ENCODE peak calls at places on chromosome 22, in seven cellular contexts. M is psoas muscle, T is SK-N-MC, R is hepatocyte, A is Panc1, Y is brain microvascular endothelial cell, Q is fibroblast of lung. U is an unnamed sample.

GRCh38 chr22:19325296-19325950 is 33.9 kb upstream of the CLTCL1 start:
- DNase-seq in M (no peak), Q (peak; percentile 48), T (no peak), R (no peak), A (no peak), Y (peak; percentile 25), U (no peak)

GRCh38 chr22:41524809-41525449 is 19.3 kb downstream of the POLR3H start:
- DNase-seq in M (peak; percentile 41), Y (peak; percentile 37), A (no peak), R (no peak), Q (no peak), T (no peak), U (no peak)

GRCh38 chr22:45226681-45227186 is 14.0 kb downstream of the KIAA0930 start:
- DNase-seq in T (no peak), A (no peak), Y (no peak), R (no peak), M (no peak), Q (no peak), U (no peak)

GRCh38 chr22:23908561-23909205 is 14.5 kb downstream of the MIF start:
- DNase-seq in M (no peak), Q (no peak), Y (no peak), R (no peak), T (peak; percentile 26), A (no peak), U (no peak)

GRCh38 chr22:49795521-49795920 is 32.2 kb downstream of the BRD1 start:
- DNase-seq in R (no peak), M (no peak), A (no peak), Q (no peak), Y (no peak), T (no peak), U (no peak)

GRCh38 chr22:37659897-37660708 is 1.6 kb downstream of the PDXP start:
- DNase-seq in Q (no peak), Y (no peak), R (no peak), T (no peak), M (no peak), A (no peak), U (no peak)

GRCh38 chr22:17941501-17942406 is 82.6 kb downstream of the MICAL3 start:
- DNase-seq in M (peak; percentile 40), A (no peak), Y (no peak), T (no peak), R (no peak), Q (no peak), U (no peak)

GRCh38 chr22:33757443-33758124 is 162.7 kb downstream of the LARGE1 start:
- DNase-seq in T (no peak), R (no peak), Q (no peak), Y (no peak), A (no peak), M (no peak), U (no peak)

GRCh38 chr22:48103126-48103875 is 1340.9 kb downstream of the TBC1D22A start:
- DNase-seq in R (no peak), Q (no peak), A (no peak), M (no peak), Y (no peak), T (no peak), U (no peak)

GRCh38 chr22:26086359-26086758 is 82.9 kb upstream of the SEZ6L start:
- DNase-seq in Y (no peak), R (no peak), A (no peak), T (no peak), Q (no peak), M (no peak), U (no peak)

GRCh38 chr22:33919591-33920501 is at the start of gene LARGE1:
- DNase-seq in T (no peak), R (peak; percentile 76), Q (peak; percentile 29), M (peak; percentile 45), Y (no peak), A (no peak), U (peak; percentile 37)

GRCh38 chr22:39275814-39276443 is 31.1 kb upstream of the PDGFB start:
- DNase-seq in Y (no peak), A (no peak), Q (no peak), R (no peak), T (no peak), M (no peak), U (no peak)

GRCh38 chr22:48802576-48802975 is 1025.1 kb downstream of the BRD1 start:
- DNase-seq in T (no peak), A (no peak), Q (no peak), R (no peak), M (no peak), Y (no peak), U (no peak)

GRCh38 chr22:37244114-37244921 is at the start of gene RAC2:
- DNase-seq in T (no peak), R (peak; percentile 64), Q (peak; percentile 41), A (no peak), M (peak; percentile 60), Y (peak; percentile 36), U (peak; percentile 74)

GRCh38 chr22:42856179-42856864 is 751 bp downstream of the ARFGAP3 start:
- DNase-seq in Q (peak; percentile 36), R (peak; percentile 76), T (no peak), M (peak; percentile 73), Y (no peak), A (no peak), U (peak; percentile 15)

GRCh38 chr22:50190182-50190951 is 4.7 kb downstream of the TRABD start:
- DNase-seq in A (no peak), Y (no peak), M (peak; percentile 80), Q (peak; percentile 61), R (peak; percentile 84), T (no peak), U (peak; percentile 81)

GRCh38 chr22:37747715-37748100 is 50.9 kb downstream of the TRIOBP start:
- DNase-seq in Q (no peak), R (no peak), Y (no peak), A (no peak), T (no peak), M (no peak), U (no peak)

GRCh38 chr22:30874431-30875370 is 93.9 kb downstream of the MORC2 start:
- DNase-seq in Y (no peak), Q (no peak), R (no peak), M (no peak), A (no peak), T (no peak), U (no peak)

GRCh38 chr22:36323855-36324331 is 63.9 kb downstream of the MYH9 start:
- DNase-seq in Y (peak; percentile 59), A (no peak), Q (peak; percentile 66), R (no peak), T (no peak), M (peak; percentile 73), U (no peak)

GRCh38 chr22:26592368-26593015 is 2.6 kb upstream of the TPST2 start:
- DNase-seq in Y (no peak), M (no peak), A (no peak), T (no peak), Q (no peak), R (no peak), U (no peak)

GRCh38 chr22:29352778-29353177 is 35.6 kb downstream of the AP1B1 start:
- DNase-seq in M (no peak), A (no peak), R (no peak), Q (no peak), Y (no peak), T (no peak), U (no peak)
- H3K36me3 ChIP-seq in M (peaks cover 6% of the 10 kb centered on the region), A (peaks cover 5% of the 10 kb centered on the region), R (no peaks in the 10 kb centered on the region), Q (peaks cover 24% of the 10 kb centered on the region), Y (peaks cover 66% of the 10 kb centered on the region), T (peaks cover 60% of the 10 kb centered on the region), U (peaks cover 20% of the 10 kb centered on the region)

DNA sequence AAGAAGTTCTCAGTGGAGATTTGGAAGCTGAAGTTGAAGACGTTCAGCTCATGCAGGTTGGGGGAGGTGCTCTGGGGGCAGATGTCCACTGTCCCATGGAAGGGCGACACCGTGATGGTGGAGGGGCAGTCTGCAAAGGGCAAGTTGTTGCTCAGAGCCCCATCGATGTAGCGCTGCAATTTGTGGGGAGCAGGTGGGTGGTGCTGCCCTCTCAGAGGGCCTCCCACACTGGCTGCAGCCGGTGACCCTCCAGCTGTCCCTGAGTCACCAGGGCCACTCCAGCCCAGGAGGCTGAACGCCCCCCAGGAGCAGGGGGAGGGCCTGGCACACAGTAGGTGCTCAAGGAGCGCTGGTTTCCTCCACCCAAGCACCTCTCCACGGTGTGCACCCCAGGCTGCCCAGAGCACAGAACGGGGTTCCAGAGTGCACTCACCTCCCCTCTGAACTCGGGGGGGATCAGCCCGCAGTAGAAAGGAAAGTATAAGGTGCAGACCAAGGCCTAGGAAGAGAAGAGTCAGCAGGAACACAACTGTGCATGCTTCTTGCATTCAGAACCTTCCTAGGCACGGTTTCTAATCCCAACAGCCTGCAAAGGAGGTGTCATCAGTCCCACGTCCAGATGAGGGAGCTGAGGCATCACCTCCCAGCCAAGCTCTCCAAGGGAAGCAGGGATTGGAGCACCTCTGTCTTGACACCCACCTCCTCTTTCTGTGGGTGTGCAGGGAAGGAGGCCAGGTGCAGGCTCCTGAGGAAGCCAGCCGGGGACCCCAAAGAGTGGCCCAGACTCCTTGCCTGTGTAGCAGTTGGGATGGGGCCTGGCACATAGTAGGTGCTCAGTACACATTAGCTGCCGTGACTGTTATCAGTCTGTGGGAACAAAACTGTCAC is 2.2 kb downstream of the PNPLA5 start:
- DNase-seq in Y (no peak), A (no peak), T (no peak), Q (peak; percentile 40), M (no peak), R (no peak), U (peak; percentile 48)
- H3K36me3 ChIP-seq in Y (no peaks in the 10 kb centered on the region), A (no peaks in the 10 kb centered on the region), T (no peaks in the 10 kb centered on the region), Q (no peaks in the 10 kb centered on the region), M (no peaks in the 10 kb centered on the region), R (no peaks in the 10 kb centered on the region), U (no peaks in the 10 kb centered on the region)

GRCh38 chr22:46723882-46724281 is 14.2 kb downstream of the CERK start:
- DNase-seq in R (no peak), T (no peak), A (no peak), M (no peak), Y (no peak), Q (no peak), U (no peak)

GRCh38 chr22:46719921-46720320 is 18.1 kb downstream of the CERK start:
- DNase-seq in A (no peak), T (no peak), Y (no peak), Q (no peak), R (no peak), M (no peak), U (no peak)

GRCh38 chr22:46726066-46726985 is 11.7 kb downstream of the CERK start:
- DNase-seq in T (no peak), Q (no peak), M (no peak), R (peak; percentile 39), A (no peak), Y (no peak), U (no peak)

GRCh38 chr22:46725096-46725495 is 13.0 kb downstream of the CERK start:
- DNase-seq in R (no peak), T (no peak), Y (no peak), A (no peak), Q (no peak), M (no peak), U (no peak)

GRCh38 chr22:46721716-46722115 is 16.3 kb downstream of the CERK start:
- DNase-seq in T (no peak), M (no peak), R (peak; percentile 2), Y (no peak), Q (no peak), A (no peak), U (no peak)
- H3K36me3 ChIP-seq in T (peaks cover 30% of the 10 kb centered on the region), M (no peaks in the 10 kb centered on the region), R (no peaks in the 10 kb centered on the region), Y (peaks cover 29% of the 10 kb centered on the region), Q (peaks cover 9% of the 10 kb centered on the region), A (no peaks in the 10 kb centered on the region), U (no peaks in the 10 kb centered on the region)

DNA sequence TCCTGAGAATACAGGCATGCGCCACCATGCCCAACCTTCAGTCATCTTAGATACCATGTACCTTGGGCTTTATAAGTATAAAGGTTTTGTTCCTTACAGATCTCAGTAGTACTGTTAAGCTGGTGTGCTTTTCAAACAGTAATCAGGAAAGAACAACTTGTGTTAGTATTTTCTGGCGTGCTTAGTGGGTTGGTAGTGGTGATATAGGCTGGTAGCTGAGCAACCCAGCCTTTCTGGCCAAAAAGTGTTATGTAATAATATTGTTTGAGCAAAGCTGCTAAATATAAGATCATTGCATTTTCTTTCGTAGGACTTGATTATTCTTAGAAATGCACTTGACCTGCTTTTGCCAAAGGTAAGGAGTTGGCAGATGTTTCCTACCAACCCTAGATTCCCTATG is 6.5 kb downstream of the ADSL start:
- DNase-seq in R (no peak), Q (no peak), A (no peak), M (no peak), T (no peak), Y (no peak), U (no peak)
- H3K36me3 ChIP-seq in R (no peaks in the 10 kb centered on the region), Q (peaks cover 13% of the 10 kb centered on the region), A (peaks cover 14% of the 10 kb centered on the region), M (peaks cover 18% of the 10 kb centered on the region), T (peaks cover 74% of the 10 kb centered on the region), Y (peaks cover 57% of the 10 kb centered on the region), U (peaks cover 32% of the 10 kb centered on the region)